ENCODE peak calls at places on chromosomes 3 and 15, in seven cellular contexts. M is GM19239, R is stomach, D is CMK, H is prostate gland, T is EL, U is left kidney. C is an unnamed sample.

GRCh38 chr3:8581806-8582436 is 62.7 kb downstream of the SSUH2 start:
- DNase-seq in M (no peak), R (no peak), D (no peak), H (no peak), T (no peak), U (no peak), C (no peak)

GRCh38 chr3:136018876-136019275 is 53.3 kb downstream of the PPP2R3A start:
- DNase-seq in M (no peak), R (no peak), D (no peak), H (no peak), T (peak; percentile 40), U (no peak), C (no peak)

GRCh38 chr3:47792699-47793098 is 10.2 kb upstream of the DHX30 start:
- DNase-seq in M (no peak), R (no peak), D (no peak), H (no peak), T (no peak), U (no peak), C (no peak)

GRCh38 chr3:122918576-122919290 is 108.8 kb downstream of the SEMA5B start:
- DNase-seq in M (no peak), R (no peak), D (no peak), H (no peak), T (no peak), U (peak; percentile 84), C (no peak)

GRCh38 chr3:46008058-46008457 is 12.4 kb upstream of the FYCO1 start:
- DNase-seq in M (no peak), R (no peak), D (no peak), H (no peak), T (no peak), U (no peak), C (no peak)

GRCh38 chr3:127182446-127182845 is 10.5 kb upstream of the PRR23E start:
- DNase-seq in M (no peak), R (no peak), D (no peak), H (no peak), T (no peak), U (no peak), C (no peak)

GRCh38 chr3:127074900-127075360 is 92.0 kb downstream of the PLXNA1 start:
- DNase-seq in M (peak; percentile 27), R (no peak), D (no peak), H (no peak), T (peak; percentile 53), U (peak; percentile 78), C (peak; percentile 52)

GRCh38 chr3:15953841-15954240 is 156.1 kb upstream of the ANKRD28 start:
- DNase-seq in M (no peak), R (no peak), D (no peak), H (no peak), T (no peak), U (no peak), C (no peak)

GRCh38 chr3:169914321-169914720 is 2.9 kb downstream of the SAMD7 start:
- DNase-seq in M (no peak), R (no peak), D (no peak), H (no peak), T (peak; percentile 55), U (no peak), C (no peak)

GRCh38 chr15:95591270-95591669 is 739.2 kb upstream of the NR2F2 start:
- DNase-seq in M (no peak), R (no peak), D (no peak), H (no peak), T (no peak), U (no peak), C (no peak)

GRCh38 chr3:186110975-186111974 is 2.4 kb upstream of the ETV5 start:
- DNase-seq in M (no peak), R (no peak), D (no peak), H (no peak), T (no peak), U (peak; percentile 80), C (no peak)

GRCh38 chr3:140834266-140835037 is 107.2 kb upstream of the SLC25A36 start:
- DNase-seq in M (no peak), R (no peak), D (no peak), H (no peak), T (peak; percentile 11), U (no peak), C (no peak)

GRCh38 chr3:114404590-114404989 is 110.8 kb downstream of the TIGIT start:
- DNase-seq in M (no peak), R (no peak), D (no peak), H (no peak), T (peak; percentile 43), U (no peak), C (no peak)

GRCh38 chr3:24235121-24235520 is 259.5 kb downstream of the THRB start:
- DNase-seq in M (no peak), R (no peak), D (no peak), H (no peak), T (no peak), U (no peak), C (no peak)

C was measured in right cardiac atrium.